ENCODE peak calls at places on chromosome 15, in nine cellular contexts. Q is epithelial cell of esophagus, G is HL-60, O is adipocyte, L is psoas muscle, W is endodermal cell, J is cardiac fibroblast, A is LNCaP clone FGC, E is heart left ventricle. N is an unnamed sample.

GRCh38 chr15:43370310-43370974 is 401 bp downstream of the ZSCAN29 start:
- DNase-seq in O (peak; percentile 59), A (no peak), E (peak; percentile 18), Q (peak; percentile 20), J (peak; percentile 36), W (peak; percentile 71), G (no peak), L (peak; percentile 45), N (no peak)

GRCh38 chr15:62119224-62119925 is 45.7 kb downstream of the C2CD4B start:
- DNase-seq in O (peak; percentile 94), A (no peak), Q (peak; percentile 97), J (peak; percentile 94), E (no peak), W (no peak), L (no peak), G (peak; percentile 26), N (peak; percentile 94)

GRCh38 chr15:68278345-68279217 is 1.0 kb downstream of the FEM1B start:
- DNase-seq in J (peak; percentile 20), O (peak; percentile 52), E (no peak), W (peak; percentile 89), Q (peak; percentile 61), L (no peak), G (no peak), A (no peak), N (no peak)

GRCh38 chr15:36491912-36492311 is 87.5 kb upstream of the CDIN1 start:
- DNase-seq in Q (no peak), A (no peak), J (no peak), W (no peak), O (no peak), L (no peak), E (no peak), G (no peak), N (no peak)

GRCh38 chr15:43347114-43347513 is 16.7 kb upstream of the LCMT2 start:
- DNase-seq in W (no peak), G (no peak), E (no peak), A (no peak), Q (no peak), O (no peak), L (no peak), J (no peak), N (no peak)

GRCh38 chr15:71469393-71469792 is 341.0 kb upstream of the NR2E3 start:
- DNase-seq in E (no peak), L (no peak), Q (no peak), A (no peak), W (peak; percentile 58), J (no peak), G (no peak), O (peak; percentile 68), N (no peak)

GRCh38 chr15:81880833-81881232 is 165.0 kb downstream of the MEX3B start:
- DNase-seq in O (no peak), A (no peak), J (no peak), L (no peak), E (no peak), Q (no peak), W (no peak), G (no peak), N (no peak)

GRCh38 chr15:83016906-83017305 is 5.5 kb upstream of the C15orf40 start:
- DNase-seq in G (no peak), J (no peak), A (no peak), E (no peak), W (no peak), L (no peak), O (no peak), Q (no peak), N (no peak)

GRCh38 chr15:99504823-99505551 is 60.8 kb upstream of the MEF2A start:
- DNase-seq in J (peak; percentile 21), G (no peak), Q (peak; percentile 55), A (no peak), L (no peak), O (peak; percentile 29), E (no peak), W (peak; percentile 59), N (no peak)

GRCh38 chr15:100759698-100760356 is 119.8 kb upstream of the ALDH1A3 start:
- DNase-seq in G (no peak), W (peak; percentile 71), A (peak; percentile 85), O (peak; percentile 64), J (peak; percentile 45), Q (peak; percentile 91), L (peak; percentile 26), E (no peak), N (no peak)

GRCh38 chr15:44081223-44082013 is 113.7 kb downstream of the FRMD5 start:
- DNase-seq in O (peak; percentile 79), L (no peak), J (peak; percentile 34), E (no peak), Q (no peak), W (no peak), G (no peak), A (no peak), N (peak; percentile 48)

GRCh38 chr15:67542462-67543347 is at the start of gene MAP2K5:
- DNase-seq in Q (peak; percentile 78), W (peak; percentile 90), L (peak; percentile 93), O (peak; percentile 93), J (peak; percentile 77), G (peak; percentile 66), A (no peak), E (peak; percentile 90), N (no peak)

GRCh38 chr15:57752426-57752825 is 45.9 kb downstream of the POLR2M start:
- DNase-seq in O (no peak), A (no peak), Q (no peak), G (no peak), J (peak; percentile 56), E (peak; percentile 54), W (peak; percentile 76), L (peak; percentile 63), N (no peak)
- H3K4me3 ChIP-seq in O (no peak overlapping the region), A (no peak overlapping the region), Q (no peak overlapping the region), G (no peak overlapping the region), J (no peak overlapping the region), E (no peak overlapping the region), W (no peak overlapping the region), L (no peak overlapping the region), N (no peak overlapping the region)

GRCh38 chr15:64694816-64695215 is 80.6 kb downstream of the RBPMS2 start:
- DNase-seq in W (no peak), A (no peak), L (no peak), E (no peak), O (no peak), Q (no peak), J (no peak), G (no peak), N (no peak)

GRCh38 chr15:64699767-64700388 is 75.5 kb downstream of the RBPMS2 start:
- DNase-seq in Q (peak; percentile 78), L (peak; percentile 76), J (peak; percentile 74), A (no peak), O (peak; percentile 63), G (no peak), W (peak; percentile 86), E (peak; percentile 67), N (no peak)

GRCh38 chr15:64701051-64701450 is 74.3 kb downstream of the RBPMS2 start:
- DNase-seq in O (no peak), E (no peak), G (no peak), L (no peak), A (no peak), W (no peak), J (no peak), Q (no peak), N (no peak)

GRCh38 chr15:64695571-64695992 is 79.8 kb downstream of the RBPMS2 start:
- DNase-seq in W (no peak), A (no peak), E (peak; percentile 53), O (no peak), Q (no peak), J (no peak), G (peak; percentile 51), L (no peak), N (no peak)

DNA sequence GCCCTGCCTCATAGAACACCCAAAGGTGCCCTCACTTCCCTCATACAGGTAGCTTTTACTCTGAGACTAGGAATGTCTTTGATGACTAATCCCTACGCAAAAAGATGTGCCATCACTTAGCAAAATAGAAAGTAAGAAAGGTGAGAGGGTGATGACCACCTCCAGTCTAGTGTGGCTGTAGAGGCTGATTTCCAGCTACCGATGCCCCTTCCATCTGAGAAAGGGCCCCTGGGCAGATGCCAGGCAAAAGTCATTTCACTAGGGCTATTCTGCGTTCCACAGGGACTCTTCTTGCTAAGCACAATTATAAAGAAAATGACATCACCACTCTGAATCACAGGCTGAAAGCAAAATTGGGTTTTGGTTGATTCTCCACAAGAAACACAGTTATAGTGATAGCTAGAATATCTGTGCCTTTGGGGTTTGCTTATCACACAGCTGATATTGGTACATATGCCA is 77.4 kb downstream of the RBPMS2 start:
- DNase-seq in A (no peak), Q (peak; percentile 63), E (no peak), G (no peak), L (no peak), J (no peak), W (no peak), O (peak; percentile 45), N (no peak)
- H3K4me3 ChIP-seq in A (no peak overlapping the region), Q (no peak overlapping the region), E (no peak overlapping the region), G (no peak overlapping the region), L (peak overlapping the region; percentile 85), J (no peak overlapping the region), W (no peak overlapping the region), O (no peak overlapping the region), N (no peak overlapping the region)

DNA sequence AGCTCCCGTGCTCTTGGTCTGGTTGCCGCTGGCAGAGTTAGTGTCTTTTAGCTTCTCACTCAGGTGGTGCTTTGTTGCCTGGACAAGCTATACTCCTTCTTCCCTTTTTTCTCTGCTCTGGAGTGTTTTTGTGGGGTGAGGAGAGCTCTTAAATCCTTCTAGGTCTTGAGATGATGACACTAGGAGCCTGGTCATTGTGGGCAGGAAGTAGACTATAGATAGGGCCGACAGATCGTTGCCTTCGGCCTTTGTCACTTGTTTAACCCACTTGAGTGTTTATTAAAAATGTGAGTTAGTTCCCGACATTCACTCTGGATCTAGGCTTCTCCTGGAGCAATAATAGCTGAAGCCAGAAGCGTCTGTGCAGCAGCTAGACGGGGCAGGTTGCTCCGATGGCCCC is 93.9 kb downstream of the SLCO3A1 start:
- DNase-seq in L (no peak), E (no peak), A (no peak), G (no peak), Q (no peak), W (no peak), O (no peak), J (no peak), N (no peak)
- H3K4me3 ChIP-seq in L (no peak overlapping the region), E (no peak overlapping the region), A (no peak overlapping the region), G (no peak overlapping the region), Q (no peak overlapping the region), W (no peak overlapping the region), O (no peak overlapping the region), J (no peak overlapping the region), N (no peak overlapping the region)

GRCh38 chr15:74460903-74461846 is at the start of gene UBL7:
- DNase-seq in Q (peak; percentile 98), J (peak; percentile 97), L (peak; percentile 98), A (peak; percentile 89), O (peak; percentile 99), E (peak; percentile 97), G (peak; percentile 92), W (peak; percentile 100), N (peak; percentile 85)

GRCh38 chr15:74460298-74460697 is 662 bp downstream of the UBL7 start:
- DNase-seq in Q (no peak), L (no peak), A (no peak), J (no peak), E (no peak), O (no peak), W (no peak), G (no peak), N (no peak)

GRCh38 chr15:74461847-74462511 is 1.0 kb upstream of the UBL7 start:
- DNase-seq in G (no peak), A (no peak), O (peak; percentile 29), J (no peak), Q (peak; percentile 12), W (no peak), L (no peak), E (no peak), N (no peak)

GRCh38 chr15:74454764-74455500 is 6.0 kb downstream of the UBL7 start:
- DNase-seq in W (no peak), O (no peak), E (no peak), Q (no peak), J (no peak), G (no peak), L (no peak), A (no peak), N (no peak)

GRCh38 chr15:74458473-74458872 is 2.5 kb downstream of the UBL7 start:
- DNase-seq in E (no peak), W (no peak), L (no peak), A (no peak), J (no peak), O (no peak), Q (no peak), G (no peak), N (no peak)
- H3K4me3 ChIP-seq in E (no peak overlapping the region), W (no peak overlapping the region), L (no peak overlapping the region), A (no peak overlapping the region), J (no peak overlapping the region), O (no peak overlapping the region), Q (no peak overlapping the region), G (no peak overlapping the region), N (no peak overlapping the region)

N was measured in skeletal muscle cell.